ENCODE peak calls at places on chromosomes 1 and 21, in seven cellular contexts. C, U, A, D, T, P and X are unnamed samples.

GRCh38 chr1:156432109-156433018 is 63.4 kb downstream of the RHBG start:
- DNase-seq in U (no peak), C (no peak), P (no peak), A (no peak), D (no peak), T (no peak), X (no peak)

GRCh38 chr1:39922139-39922757 is 20.5 kb upstream of the MYCL start:
- DNase-seq in A (no peak), T (peak), P (no peak), U (no peak), C (no peak), D (no peak), X (no peak)

GRCh38 chr1:219247441-219247840 is 73.8 kb downstream of the LYPLAL1 start:
- DNase-seq in U (no peak), D (no peak), A (no peak), C (no peak), T (no peak), P (no peak), X (no peak)

GRCh38 chr1:100265562-100265930 is 470 bp upstream of the RTCA start:
- DNase-seq in C (no peak), A (peak), U (no peak), P (peak), D (peak), T (no peak), X (no peak)

GRCh38 chr1:2582401-2582800 is 4.2 kb upstream of the PRXL2B start:
- DNase-seq in D (no peak), A (no peak), T (no peak), C (no peak), U (no peak), P (no peak), X (no peak)

GRCh38 chr1:65002508-65003315 is 36.4 kb upstream of the JAK1 start:
- DNase-seq in C (no peak), A (peak), T (no peak), D (no peak), P (no peak), U (no peak), X (peak)

GRCh38 chr1:34806396-34806795 is 13.6 kb downstream of the GJA4 start:
- DNase-seq in C (no peak), A (no peak), U (no peak), D (peak), P (no peak), T (no peak), X (no peak)

GRCh38 chr1:68955424-68955823 is 458.5 kb upstream of the DEPDC1 start:
- DNase-seq in T (no peak), U (no peak), C (no peak), D (no peak), A (no peak), P (no peak), X (no peak)

GRCh38 chr1:54312874-54313316 is 93.3 kb downstream of the SSBP3 start:
- DNase-seq in P (peak), T (no peak), A (no peak), C (peak), D (no peak), U (no peak), X (no peak)

GRCh38 chr1:169367096-169367685 is 406 bp downstream of the NME7 start:
- DNase-seq in P (no peak), T (no peak), D (no peak), C (peak), A (no peak), U (no peak), X (no peak)

GRCh38 chr1:1264868-1265272 is 8.8 kb downstream of the UBE2J2 start:
- DNase-seq in P (no peak), U (no peak), A (no peak), C (peak), D (peak), T (no peak), X (no peak)

GRCh38 chr1:182784556-182785171 is 4.9 kb upstream of the NPL start:
- DNase-seq in U (no peak), T (no peak), P (peak), C (peak), A (peak), D (no peak), X (no peak)

GRCh38 chr1:220827445-220828210 is 40.9 kb downstream of the MTARC1 start:
- DNase-seq in U (no peak), D (no peak), P (no peak), C (no peak), A (no peak), T (no peak), X (no peak)

GRCh38 chr1:201088901-201089525 is 23.2 kb downstream of the CACNA1S start:
- DNase-seq in U (no peak), D (no peak), A (no peak), C (no peak), P (no peak), T (no peak), X (peak)

GRCh38 chr1:151892190-151892589 is 17.1 kb downstream of the THEM4 start:
- DNase-seq in U (no peak), D (no peak), A (no peak), C (no peak), P (no peak), T (no peak), X (no peak)

GRCh38 chr1:156750191-156750931 is 1.1 kb downstream of the HDGF start:
- DNase-seq in D (peak), T (no peak), A (no peak), U (no peak), C (no peak), P (no peak), X (peak)

GRCh38 chr21:30072496-30072895 is 94.1 kb downstream of the CLDN17 start:
- DNase-seq in P (no peak), T (peak), C (no peak), U (no peak), A (no peak), D (no peak), X (peak)

GRCh38 chr1:38183094-38183493 is 136.5 kb upstream of the POU3F1 start:
- DNase-seq in A (no peak), D (peak), C (no peak), T (no peak), P (no peak), U (no peak), X (no peak)

GRCh38 chr1:43402055-43402865 is 12.6 kb downstream of the SZT2 start:
- DNase-seq in T (no peak), A (no peak), C (peak), D (peak), P (no peak), U (no peak), X (no peak)

GRCh38 chr21:42614811-42615342 is 38.5 kb upstream of the PDE9A start:
- DNase-seq in U (no peak), A (no peak), D (no peak), C (peak), P (peak), T (no peak), X (peak)

GRCh38 chr1:189970331-189971230 is 507.1 kb downstream of the BRINP3 start:
- DNase-seq in D (no peak), U (no peak), A (no peak), C (no peak), P (no peak), T (no peak), X (no peak)

GRCh38 chr1:71561729-71562128 is 480.9 kb upstream of the ZRANB2 start:
- DNase-seq in P (no peak), U (no peak), D (no peak), C (no peak), T (no peak), A (no peak), X (no peak)

DNA sequence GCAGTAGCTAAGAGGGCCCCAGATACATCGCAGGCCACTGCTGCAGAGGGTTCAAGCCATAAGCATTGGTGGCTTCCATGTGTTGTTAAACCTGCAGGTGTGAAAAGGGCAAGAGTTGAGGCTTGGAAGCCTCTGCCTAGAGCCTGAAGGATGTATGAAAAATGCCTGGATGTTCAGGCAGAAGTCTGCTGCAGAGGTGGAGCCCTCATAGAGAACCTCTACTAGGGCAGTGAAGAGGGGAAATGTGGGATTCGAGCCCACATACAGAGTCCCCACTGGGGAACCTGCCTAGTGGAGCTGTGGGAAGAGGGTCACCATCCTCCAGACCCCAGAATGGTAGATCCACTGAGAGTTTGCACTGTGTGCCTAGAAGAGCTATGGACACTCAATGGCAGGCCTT is 30.6 kb upstream of the ADGRL4 start:
- DNase-seq in T (no peak), P (no peak), D (no peak), U (no peak), A (no peak), C (no peak), X (no peak)
- TF ChIP-seq JUND in T (no peak), P (no peak), D (no peak), U (no peak), A (no peak), C (no peak), X (no peak)

GRCh38 chr1:187390157-187390556 is 561.4 kb downstream of the PLA2G4A start:
- DNase-seq in C (peak), T (no peak), U (no peak), A (no peak), P (no peak), D (no peak), X (no peak)

GRCh38 chr1:187383366-187383765 is 554.6 kb downstream of the PLA2G4A start:
- DNase-seq in D (no peak), A (no peak), T (no peak), U (no peak), C (no peak), P (peak), X (peak)

DNA sequence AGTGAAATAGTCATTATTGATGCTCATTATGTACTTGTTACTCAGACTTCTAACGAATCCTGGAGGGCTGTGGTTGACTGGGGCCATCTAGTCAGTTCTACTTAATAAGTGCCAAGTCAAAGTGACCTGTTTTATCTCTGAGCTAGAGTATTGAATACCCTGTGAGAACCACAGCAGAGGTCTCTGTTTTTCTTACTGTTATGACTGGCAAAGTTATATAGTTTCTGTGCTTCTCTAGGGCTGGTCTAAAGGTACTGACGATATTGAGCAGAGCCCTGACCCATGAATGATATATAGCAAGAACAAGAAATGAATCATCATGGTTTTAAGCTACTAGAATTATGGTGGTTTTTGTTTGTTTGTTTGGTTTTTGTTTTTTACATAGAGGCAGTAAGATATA is 555.8 kb downstream of the PLA2G4A start:
- DNase-seq in T (no peak), U (no peak), A (no peak), P (no peak), D (no peak), C (no peak), X (no peak)
- TF ChIP-seq JUND in T (no peak), U (no peak), A (no peak), P (no peak), D (no peak), C (no peak), X (no peak)

GRCh38 chr1:107590087-107590486 is 374.9 kb downstream of the VAV3 start:
- DNase-seq in P (peak), A (no peak), U (no peak), D (no peak), T (no peak), C (no peak), X (no peak)

GRCh38 chr1:107590895-107591622 is 373.9 kb downstream of the VAV3 start:
- DNase-seq in D (no peak), T (no peak), U (no peak), C (no peak), P (no peak), A (no peak), X (no peak)

GRCh38 chr1:107594541-107594940 is 370.4 kb downstream of the VAV3 start:
- DNase-seq in A (no peak), C (no peak), U (no peak), D (no peak), P (no peak), T (no peak), X (peak)

GRCh38 chr1:107597290-107597689 is 367.7 kb downstream of the VAV3 start:
- DNase-seq in C (no peak), A (no peak), D (no peak), T (no peak), U (no peak), P (peak), X (no peak)

DNA sequence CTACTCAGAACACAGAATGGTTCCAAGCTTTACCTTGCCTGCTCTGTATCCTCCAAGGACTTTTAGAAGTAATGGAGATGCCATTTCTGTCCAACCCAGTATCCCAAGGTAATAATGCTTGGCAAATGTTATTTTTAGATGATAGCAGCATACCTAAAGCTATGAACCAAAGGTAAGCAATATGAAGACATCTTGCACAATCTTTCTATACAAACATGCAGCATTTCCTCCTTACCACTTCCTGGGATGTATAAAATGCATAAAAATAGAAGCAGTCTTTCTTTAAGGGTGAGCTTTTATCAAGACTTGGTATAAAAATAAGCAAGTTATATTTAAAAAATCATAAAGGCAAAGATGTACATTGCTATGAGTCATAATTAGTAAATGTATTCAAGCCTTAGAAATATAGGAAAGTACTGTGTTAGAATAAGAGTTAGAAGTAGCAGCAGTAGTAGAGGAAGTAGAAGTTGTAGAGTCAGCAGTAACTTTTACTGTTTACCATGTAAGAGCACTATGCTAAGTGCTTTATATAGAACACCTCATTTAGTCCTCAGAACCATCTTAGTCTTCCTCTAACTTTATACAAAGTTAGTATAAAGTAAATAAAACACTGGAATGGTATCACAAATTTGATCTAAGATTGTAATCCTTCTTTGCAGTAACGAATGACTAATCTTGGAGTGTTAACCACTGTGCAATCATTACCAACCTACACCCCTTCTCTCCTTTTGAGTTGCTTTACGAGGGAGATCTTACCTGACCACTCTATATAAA is 371.4 kb downstream of the VAV3 start:
- DNase-seq in T (no peak), A (no peak), P (no peak), U (no peak), D (no peak), C (no peak), X (peak)
- TF ChIP-seq JUND in T (no peak), A (no peak), P (no peak), U (no peak), D (no peak), C (no peak), X (peak)

GRCh38 chr21:26840912-26841311 is 4.3 kb downstream of the ADAMTS1 start:
- DNase-seq in U (no peak), P (no peak), T (no peak), A (no peak), C (peak), D (no peak), X (peak)
- TF ChIP-seq JUND in U (no peak), P (no peak), T (no peak), A (no peak), C (no peak), D (no peak), X (no peak)

DNA sequence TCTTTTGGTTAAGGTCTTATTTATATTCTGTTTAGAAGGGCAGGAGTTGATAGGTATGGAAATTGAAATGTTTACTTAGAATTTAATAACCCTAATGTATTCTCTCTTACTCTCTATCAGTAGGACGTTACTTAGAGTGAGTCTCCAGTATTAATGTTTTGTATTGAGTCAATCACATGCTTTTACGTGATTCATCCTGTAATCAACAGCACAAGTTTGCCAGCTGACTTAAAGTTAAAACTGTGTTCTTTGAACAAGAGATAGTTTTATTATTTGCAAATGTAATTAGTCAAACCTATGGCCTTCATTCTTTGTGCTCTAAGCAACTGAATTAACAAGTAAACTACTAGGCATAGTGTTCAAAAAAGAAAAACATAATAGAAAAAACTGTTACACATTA is 57.3 kb downstream of the PKN2 start:
- DNase-seq in C (no peak), U (no peak), D (no peak), A (no peak), T (no peak), P (no peak), X (no peak)
- TF ChIP-seq JUND in C (no peak), U (no peak), D (no peak), A (no peak), T (no peak), P (no peak), X (no peak)

GRCh38 chr1:233627376-233627775 is 13.5 kb downstream of the KCNK1 start:
- DNase-seq in U (no peak), P (no peak), A (no peak), C (no peak), D (peak), T (no peak), X (no peak)
- TF ChIP-seq JUND in U (no peak), P (no peak), A (no peak), C (no peak), D (no peak), T (no peak), X (no peak)

GRCh38 chr1:180254496-180254819 is 24.4 kb downstream of the LHX4 start:
- DNase-seq in T (no peak), P (no peak), A (no peak), C (no peak), D (no peak), U (no peak), X (no peak)

GRCh38 chr1:180253585-180254495 is 23.8 kb downstream of the LHX4 start:
- DNase-seq in P (no peak), T (no peak), D (no peak), A (no peak), U (no peak), C (no peak), X (no peak)

GRCh38 chr1:180251526-180252305 is 21.7 kb downstream of the LHX4 start:
- DNase-seq in D (no peak), P (no peak), A (no peak), U (no peak), T (no peak), C (no peak), X (no peak)

GRCh38 chr1:180250883-180251509 is 20.9 kb downstream of the LHX4 start:
- DNase-seq in T (no peak), U (no peak), P (no peak), D (no peak), C (no peak), A (no peak), X (no peak)

GRCh38 chr1:180252638-180253536 is 22.8 kb downstream of the LHX4 start:
- DNase-seq in D (peak), A (peak), P (peak), T (no peak), U (peak), C (peak), X (peak)
- TF ChIP-seq JUND in D (no peak), A (no peak), P (no peak), T (no peak), U (no peak), C (no peak), X (no peak)

GRCh38 chr21:33866851-33867250 is 48.8 kb downstream of the ATP5PO start:
- DNase-seq in D (no peak), A (no peak), C (no peak), T (no peak), P (no peak), U (no peak), X (no peak)
- TF ChIP-seq JUND in D (no peak), A (no peak), C (no peak), T (no peak), P (no peak), U (no peak), X (no peak)